ENCODE peak calls at places on chromosome 19, in ten cellular contexts. E is stimulated activated CD8-positive, alpha-beta memory T cell treated with anti-CD3 and anti-CD28 coated beads, Interleukin-15, amount 100 ng/mL, for 1 hour; J is GF-D8; I is naive thymus-derived CD4-positive, alpha-beta T cell; C is tibial artery; R is stimulated activated CD4-positive, alpha-beta T cell treated with anti-CD3 and anti-CD28 coated beads, TNF-alpha, amount 100 ng/mL, for 24 hours; P is left colon; Q is A172; D is uterus; S is NCI-H1092. B is an unnamed sample.
A peak's percentile ranks its signal among the peaks of the same experiment; 100 is the strongest.

GRCh38 chr19:14155371-14155770 is 19.0 kb upstream of the ASF1B start:
- DNase-seq in C (no peak), D (no peak), I (no peak), R (no peak), Q (no peak), S (no peak), E (no peak), J (no peak), P (no peak), B (no peak)

GRCh38 chr19:42143341-42144234 is 11.3 kb upstream of the POU2F2 start:
- DNase-seq in I (no peak), E (no peak), J (no peak), P (no peak), Q (peak; percentile 27), S (no peak), R (no peak), C (no peak), D (no peak), B (peak; percentile 30)

GRCh38 chr19:14786421-14786851 is 8.1 kb upstream of the ADGRE2 start:
- DNase-seq in Q (no peak), E (no peak), I (no peak), S (no peak), R (no peak), P (no peak), C (peak; percentile 51), D (no peak), J (no peak), B (no peak)

GRCh38 chr19:38182536-38183210 is 41.3 kb downstream of the DPF1 start:
- DNase-seq in I (no peak), E (no peak), S (no peak), P (no peak), C (no peak), R (no peak), Q (no peak), D (no peak), J (no peak), B (no peak)

GRCh38 chr19:14318873-14319272 is 62.4 kb upstream of the ADGRE5 start:
- DNase-seq in J (no peak), D (no peak), R (no peak), P (no peak), E (no peak), I (no peak), S (no peak), C (no peak), Q (no peak), B (no peak)

GRCh38 chr19:14089662-14090508 is 666 bp downstream of the SAMD1 start:
- DNase-seq in D (peak; percentile 53), J (no peak), S (peak; percentile 15), P (no peak), I (peak; percentile 47), C (peak; percentile 71), E (no peak), R (no peak), Q (no peak), B (peak; percentile 74)

GRCh38 chr19:44905437-44906160 is at the start of gene APOE:
- DNase-seq in J (no peak), R (no peak), I (no peak), D (no peak), E (no peak), S (no peak), Q (no peak), C (no peak), P (no peak), B (no peak)

GRCh38 chr19:6471076-6471475 is 7.0 kb downstream of the CRB3 start:
- DNase-seq in C (no peak), I (no peak), R (no peak), J (no peak), S (no peak), E (no peak), P (no peak), Q (no peak), D (no peak), B (no peak)

GRCh38 chr19:35093430-35093829 is 22.2 kb upstream of the FXYD3 start:
- DNase-seq in E (no peak), P (no peak), S (no peak), D (no peak), C (no peak), Q (no peak), R (no peak), I (no peak), J (no peak), B (no peak)

GRCh38 chr19:35908977-35909683 is 1.0 kb upstream of the TYROBP start:
- DNase-seq in I (peak; percentile 20), R (no peak), E (no peak), S (no peak), D (no peak), P (peak; percentile 73), Q (no peak), J (peak; percentile 98), C (peak; percentile 90), B (no peak)

GRCh38 chr19:15954820-15955219 is 6.0 kb downstream of the OR10H4 start:
- DNase-seq in J (no peak), I (no peak), R (no peak), D (no peak), S (no peak), E (no peak), P (no peak), C (no peak), Q (no peak), B (no peak)

GRCh38 chr19:40523322-40524047 is 53.2 kb upstream of the SHKBP1 start:
- DNase-seq in C (no peak), E (no peak), J (peak; percentile 23), S (peak; percentile 40), Q (peak; percentile 77), I (no peak), D (peak; percentile 25), R (no peak), P (peak; percentile 81), B (peak; percentile 44)

B was measured in IMR-90.